ENCODE peak calls at places on chromosome 4, in four cellular contexts. J, W, G and M are unnamed samples.

GRCh38 chr4:65416875-65417274 is 253.4 kb downstream of the EPHA5 start:
- DNase-seq in J (no peak), W (peak; percentile 3), G (no peak), M (no peak)

GRCh38 chr4:10092481-10093272 is 23.9 kb downstream of the WDR1 start:
- DNase-seq in J (no peak), W (no peak), G (no peak), M (no peak)

GRCh38 chr4:67927251-67927650 is 36.0 kb downstream of the TMPRSS11A start:
- DNase-seq in J (no peak), W (no peak), G (no peak), M (no peak)

GRCh38 chr4:108337923-108338322 is 169.2 kb upstream of the LEF1 start:
- DNase-seq in J (peak; percentile 1), W (no peak), G (no peak), M (no peak)

GRCh38 chr4:30717208-30718020 is 2.8 kb upstream of the PCDH7 start:
- DNase-seq in J (no peak), W (peak; percentile 20), G (no peak), M (peak; percentile 76)

GRCh38 chr4:83370640-83370906 is 35.9 kb upstream of the HPSE start:
- DNase-seq in J (no peak), W (no peak), G (no peak), M (no peak)

GRCh38 chr4:6332042-6332668 is 62.5 kb downstream of the WFS1 start:
- DNase-seq in J (no peak), W (peak; percentile 76), G (peak; percentile 72), M (peak; percentile 82)

GRCh38 chr4:145154573-145154972 is 25.8 kb downstream of the OTUD4 start:
- DNase-seq in J (peak; percentile 31), W (no peak), G (no peak), M (no peak)

GRCh38 chr4:151931563-151931962 is 170.8 kb upstream of the GATB start:
- DNase-seq in J (no peak), W (no peak), G (no peak), M (no peak)

GRCh38 chr4:118282692-118283091 is 70.1 kb downstream of the PRSS12 start:
- DNase-seq in J (peak; percentile 33), W (no peak), G (no peak), M (no peak)

GRCh38 chr4:152778656-152779512 is 646 bp downstream of the TIGD4 start:
- DNase-seq in J (peak; percentile 3), W (peak; percentile 17), G (peak; percentile 17), M (peak; percentile 53)

GRCh38 chr4:73776363-73776762 is 36.0 kb downstream of the CXCL8 start:
- DNase-seq in J (peak; percentile 16), W (no peak), G (peak; percentile 17), M (no peak)

GRCh38 chr4:41125558-41126311 is 88.6 kb downstream of the APBB2 start:
- DNase-seq in J (no peak), W (no peak), G (no peak), M (no peak)

DNA sequence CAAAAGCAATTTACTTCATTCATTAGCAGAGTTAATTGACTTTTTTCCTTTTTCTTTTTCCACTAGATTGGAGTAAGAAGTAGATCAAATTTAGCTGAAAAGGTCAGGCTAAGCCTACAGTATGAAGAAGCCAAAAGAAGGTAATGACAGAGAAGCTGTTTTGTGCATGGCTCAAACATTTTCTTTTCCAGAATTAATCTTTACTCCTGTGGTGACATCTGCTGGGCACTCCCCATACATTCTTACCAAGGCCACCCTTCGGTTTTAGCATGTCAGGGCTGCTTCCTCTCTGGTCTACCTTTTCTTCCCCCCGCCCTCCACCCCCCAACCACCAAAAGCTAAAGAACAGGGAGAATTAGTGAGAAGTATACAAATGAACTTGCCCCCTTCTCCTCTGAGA is 70.2 kb downstream of the CLDN22 start:
- DNase-seq in J (peak; percentile 16), W (peak; percentile 10), G (peak; percentile 24), M (no peak)
- TF ChIP-seq ELF4 in J (no peak), W (no peak), G (no peak), M (no peak)

DNA sequence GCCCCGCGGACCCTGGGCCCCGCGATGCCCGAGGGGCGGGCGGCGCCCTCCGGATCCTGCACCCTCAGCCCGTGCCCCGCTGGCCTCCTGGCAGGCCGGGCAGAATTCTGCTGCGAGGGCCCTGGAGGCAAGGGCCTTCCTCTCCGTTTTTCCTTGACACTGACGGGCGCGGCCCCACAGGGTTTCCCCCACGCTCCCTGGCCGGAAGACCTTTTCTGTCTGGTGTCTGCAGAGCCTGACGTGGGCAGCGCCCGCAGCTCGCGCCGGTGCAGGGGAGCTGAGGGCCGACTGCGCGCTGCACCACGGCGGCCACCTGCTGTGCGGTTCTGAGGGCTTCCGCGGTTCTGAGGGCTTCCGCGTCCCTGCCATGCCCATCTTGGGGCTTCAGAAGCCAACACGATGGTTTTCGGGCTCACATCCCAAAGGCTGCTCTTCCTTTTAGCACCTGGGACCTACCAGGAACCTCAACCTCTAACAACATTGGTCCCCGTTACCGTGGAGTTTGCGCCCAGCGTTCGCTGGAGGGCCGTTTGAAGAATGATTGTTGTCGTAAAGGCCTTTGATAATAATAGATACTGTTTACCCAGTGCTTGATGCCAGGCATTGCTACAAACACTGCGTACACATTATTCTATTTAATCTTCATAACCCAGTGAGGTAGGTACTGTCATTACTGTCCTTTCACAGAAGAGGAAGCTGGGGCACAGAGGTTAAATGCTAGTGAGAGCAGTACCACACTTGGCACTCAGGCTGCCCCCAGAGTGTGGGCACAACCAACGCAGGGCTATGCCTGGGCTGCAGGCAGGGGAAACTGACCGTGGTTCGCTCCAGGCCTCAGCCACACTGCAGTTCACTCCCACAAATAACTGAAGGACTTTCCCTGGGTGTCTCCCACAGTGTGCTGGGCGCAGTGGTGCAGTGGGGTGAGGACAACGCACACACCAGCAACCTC is 823 bp upstream of the ACSL1 start:
- DNase-seq in J (no peak), W (peak; percentile 10), G (peak; percentile 46), M (peak; percentile 28)
- TF ChIP-seq ELF4 in J (no peak), W (no peak), G (no peak), M (no peak)

DNA sequence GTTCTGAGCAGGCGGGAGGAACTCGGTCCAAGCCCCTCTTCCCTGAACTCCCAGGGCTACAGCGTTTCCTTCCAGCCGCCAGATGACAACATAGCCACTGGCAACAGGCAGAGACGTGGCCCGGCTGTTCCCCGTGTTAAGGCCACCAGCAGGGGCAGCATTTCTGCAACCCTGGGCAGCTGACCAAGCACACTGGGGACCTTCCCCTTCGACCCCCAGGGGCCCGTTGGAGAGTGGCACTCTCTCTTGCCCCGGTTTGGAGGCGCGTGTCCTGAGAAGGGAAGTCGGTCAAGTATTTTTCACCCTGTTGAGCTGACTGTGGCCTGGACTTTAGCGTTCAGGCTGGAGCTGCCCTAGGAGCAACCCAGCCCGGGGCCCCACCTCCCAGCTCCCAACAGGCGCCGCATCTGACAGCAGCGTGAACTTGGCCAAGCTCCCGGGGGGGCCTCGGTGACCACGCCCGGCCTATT is 37.6 kb downstream of the ZBTB49 start:
- DNase-seq in J (peak; percentile 62), W (peak; percentile 63), G (peak; percentile 82), M (peak; percentile 85)
- TF ChIP-seq ELF4 in J (no peak), W (no peak), G (no peak), M (no peak)

DNA sequence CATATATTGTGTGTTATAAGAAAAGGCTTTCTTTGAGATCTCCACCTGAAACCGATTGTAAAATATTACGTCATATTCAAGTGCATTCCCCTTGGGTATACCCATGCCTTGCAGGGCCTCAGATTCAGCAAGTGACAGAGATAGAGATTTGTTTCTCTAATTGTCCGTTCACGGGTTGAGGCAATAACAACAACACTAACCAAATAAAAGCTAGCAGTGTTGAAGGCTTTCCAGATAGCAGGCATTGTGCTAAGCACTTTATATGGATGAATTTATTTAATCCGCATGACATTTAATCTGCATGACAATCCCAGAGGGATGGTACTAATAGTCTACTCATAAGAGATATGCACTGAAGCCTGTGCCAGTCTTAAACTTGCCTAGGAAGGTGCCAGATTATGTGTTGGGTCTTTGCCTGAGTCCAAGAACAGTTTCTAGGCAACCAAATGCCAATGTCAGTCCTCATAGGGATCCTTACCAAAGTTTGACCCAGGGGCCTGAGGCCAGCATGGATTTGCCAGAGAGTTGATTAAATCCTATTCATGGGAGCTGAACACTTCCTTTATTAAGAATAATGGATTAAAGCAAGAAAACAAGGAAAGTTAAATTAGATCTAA is 37.7 kb upstream of the FAT1 start:
- DNase-seq in J (no peak), W (no peak), G (no peak), M (no peak)
- TF ChIP-seq ELF4 in J (no peak), W (no peak), G (no peak), M (no peak)

DNA sequence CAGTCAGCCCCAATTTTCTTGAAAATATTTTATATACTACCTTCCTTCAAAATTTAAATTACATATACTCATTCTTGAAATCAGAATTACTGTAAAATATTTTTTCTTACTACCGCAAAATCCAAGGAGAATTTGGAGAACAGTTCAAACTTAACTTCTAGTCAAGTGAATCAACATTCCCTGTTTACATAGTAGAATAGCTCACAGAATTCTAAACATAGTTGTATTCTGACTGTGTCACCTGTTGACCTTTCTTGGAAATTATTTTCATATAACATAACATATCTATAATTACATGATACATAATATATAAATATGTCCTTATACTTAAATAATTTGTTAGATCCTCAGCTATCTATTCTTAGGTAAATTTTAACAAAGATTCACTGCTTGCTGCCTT is 31.0 kb upstream of the FGF5 start:
- DNase-seq in J (no peak), W (no peak), G (no peak), M (no peak)
- TF ChIP-seq ELF4 in J (no peak), W (no peak), G (no peak), M (no peak)

DNA sequence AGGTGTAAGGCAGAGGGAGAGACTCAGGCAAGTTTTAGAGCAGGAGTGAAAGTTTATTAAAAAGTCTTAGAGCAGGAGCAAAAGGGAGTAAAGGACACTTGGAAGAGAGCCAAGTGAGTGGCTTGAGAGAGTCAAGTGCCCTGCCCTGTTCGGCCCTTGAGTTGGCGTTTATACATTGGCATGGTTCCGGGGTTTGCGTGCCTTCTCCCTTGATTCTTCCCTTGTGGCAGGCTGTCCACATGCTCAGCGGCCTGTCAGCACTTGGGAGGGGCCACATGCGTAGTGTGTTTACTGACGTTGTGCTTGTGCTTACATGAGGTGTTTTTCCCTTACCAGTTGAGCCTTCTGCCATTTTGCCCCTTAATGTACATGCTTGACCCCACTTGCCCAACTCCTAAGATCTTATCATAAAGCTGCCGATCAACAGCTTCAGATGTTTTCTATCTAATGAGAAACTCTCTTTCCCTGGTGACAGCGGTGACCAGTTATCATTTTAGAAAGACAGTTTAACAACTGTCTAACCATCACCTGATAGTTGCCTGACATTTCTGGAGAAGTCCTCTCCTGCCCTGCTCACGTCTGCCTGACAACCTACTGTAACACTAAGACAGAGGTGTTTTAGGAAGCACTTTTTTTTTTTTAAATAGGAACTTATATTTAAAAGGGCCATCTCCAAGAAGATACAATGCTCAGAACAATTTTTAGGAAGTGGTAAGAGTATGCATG is 49.5 kb upstream of the GC start:
- DNase-seq in J (no peak), W (no peak), G (peak; percentile 9), M (no peak)
- TF ChIP-seq ELF4 in J (no peak), W (no peak), G (no peak), M (no peak)

DNA sequence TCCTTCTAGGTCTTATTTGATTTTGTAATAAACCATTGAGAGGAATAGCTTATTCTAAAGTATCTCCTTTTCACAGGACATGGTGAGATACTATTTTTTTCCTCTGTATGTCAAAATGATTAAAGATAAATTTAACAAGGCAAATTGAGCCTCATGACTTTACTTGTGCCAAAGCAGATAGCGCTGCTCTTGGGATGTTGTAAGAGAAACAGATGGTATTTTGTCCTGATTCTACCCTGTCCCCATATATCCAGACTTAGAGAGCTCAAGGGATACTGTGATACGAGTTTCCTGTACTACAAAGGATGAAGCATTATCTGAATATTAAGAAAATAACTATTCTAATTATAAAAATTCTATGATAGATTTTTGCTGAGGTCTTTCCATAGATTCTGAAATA is 34.0 kb downstream of the EMCN start:
- DNase-seq in J (no peak), W (no peak), G (no peak), M (no peak)
- TF ChIP-seq ELF4 in J (no peak), W (no peak), G (no peak), M (no peak)